ENCODE peak calls at places on chromosomes 1 and 21, in five cellular contexts. C is heart left ventricle; K is right lobe of liver; G is brain microvascular endothelial cell; J is activated T-cell treated with anti-CD3 and anti-CD28 coated beads, Interleukin-2, amount 50 U/mL, for 48 hours. E is an unnamed sample.

GRCh38 chr21:42654913-42655796 is 1.7 kb downstream of the PDE9A start:
- DNase-seq in C (no peak), J (no peak), G (no peak), K (no peak), E (no peak)

GRCh38 chr1:117967472-117967871 is 37.9 kb downstream of the WDR3 start:
- DNase-seq in J (no peak), C (no peak), K (no peak), G (peak), E (peak)

GRCh38 chr1:5716126-5716525 is 276.1 kb downstream of the NPHP4 start:
- DNase-seq in K (peak), G (no peak), J (no peak), C (no peak), E (no peak)

GRCh38 chr1:28328228-28328648 is 602 bp upstream of the MED18 start:
- DNase-seq in C (no peak), K (no peak), G (no peak), J (no peak), E (no peak)

GRCh38 chr1:205631727-205632373 is at the start of gene ELK4:
- DNase-seq in C (peak), G (peak), J (peak), K (peak), E (peak)

GRCh38 chr1:154797175-154797574 is 72.9 kb downstream of the KCNN3 start:
- DNase-seq in C (no peak), J (no peak), G (no peak), K (no peak), E (no peak)

GRCh38 chr1:60802884-60803283 is 279.5 kb upstream of the NFIA start:
- DNase-seq in C (no peak), K (no peak), G (no peak), J (no peak), E (no peak)

GRCh38 chr1:145885738-145886287 is at the start of gene ANKRD35:
- DNase-seq in K (peak), G (peak), C (peak), J (peak), E (peak)

GRCh38 chr1:113072757-113073456 is at the start of gene LRIG2:
- DNase-seq in C (peak), J (peak), G (peak), K (peak), E (peak)

GRCh38 chr1:201399352-201400126 is 415 bp upstream of the LAD1 start:
- DNase-seq in G (no peak), K (peak), J (no peak), C (no peak), E (no peak)

GRCh38 chr1:6960291-6960758 is 175.1 kb downstream of the CAMTA1 start:
- DNase-seq in K (peak), J (no peak), G (no peak), C (peak), E (peak)

GRCh38 chr1:201466492-201466891 is 2.5 kb downstream of the PHLDA3 start:
- DNase-seq in K (no peak), C (no peak), G (no peak), J (no peak), E (peak)

GRCh38 chr1:209641216-209642181 is 10.7 kb downstream of the LAMB3 start:
- DNase-seq in K (no peak), C (peak), G (no peak), J (no peak), E (peak)

GRCh38 chr1:18554597-18554996 is 73.9 kb downstream of the KLHDC7A start:
- DNase-seq in J (no peak), K (no peak), G (no peak), C (no peak), E (no peak)

GRCh38 chr21:26469789-26470188 is 103.3 kb downstream of the CYYR1 start:
- DNase-seq in G (peak), C (no peak), K (no peak), J (no peak), E (peak)

GRCh38 chr1:112772781-112773180 is 57.6 kb upstream of the PPM1J start:
- DNase-seq in C (no peak), K (no peak), J (no peak), G (no peak), E (no peak)

GRCh38 chr1:229887043-229887822 is 179.8 kb upstream of the GALNT2 start:
- DNase-seq in G (no peak), J (no peak), K (peak), C (peak), E (no peak)

GRCh38 chr1:227759345-227760300 is 24.4 kb downstream of the SNAP47 start:
- DNase-seq in C (peak), G (peak), K (no peak), J (peak), E (peak)

GRCh38 chr1:229254910-229255541 is 15.9 kb upstream of the RAB4A start:
- DNase-seq in K (no peak), G (no peak), C (no peak), J (no peak), E (peak)

GRCh38 chr21:34946385-34947121 is 102.5 kb downstream of the RUNX1 start:
- DNase-seq in G (no peak), K (no peak), C (no peak), J (peak), E (no peak)

GRCh38 chr1:206933333-206933945 is 11.7 kb upstream of the FCMR start:
- DNase-seq in C (peak), J (peak), G (no peak), K (no peak), E (no peak)

GRCh38 chr1:167763525-167764220 is 41.9 kb downstream of the MPZL1 start:
- DNase-seq in J (no peak), G (no peak), K (no peak), C (no peak), E (peak)

GRCh38 chr21:43204638-43205037 is 35.8 kb downstream of the CRYAA start:
- DNase-seq in G (no peak), C (no peak), K (peak), J (no peak), E (no peak)

GRCh38 chr1:183105449-183105848 is 80.6 kb upstream of the LAMC2 start:
- DNase-seq in K (no peak), J (no peak), G (peak), C (no peak), E (peak)

GRCh38 chr1:151540982-151541377 is 871 bp downstream of the TUFT1 start:
- DNase-seq in J (peak), K (no peak), C (no peak), G (no peak), E (no peak)

GRCh38 chr1:43464840-43465693 is 11.3 kb upstream of the HYI start:
- DNase-seq in J (no peak), G (no peak), C (no peak), K (no peak), E (peak)

GRCh38 chr1:211339631-211340041 is 13.0 kb downstream of the TRAF5 start:
- DNase-seq in C (no peak), K (no peak), J (no peak), G (no peak), E (no peak)

GRCh38 chr1:86068841-86069756 is 87.5 kb downstream of the COL24A1 start:
- DNase-seq in J (no peak), K (no peak), G (peak), C (peak), E (peak)

GRCh38 chr1:64471724-64472276 is 1.9 kb downstream of the CACHD1 start:
- DNase-seq in J (no peak), C (no peak), G (no peak), K (no peak), E (peak)

GRCh38 chr1:203282720-203283542 is 22.4 kb upstream of the BTG2 start:
- DNase-seq in K (peak), J (peak), C (no peak), G (no peak), E (no peak)

GRCh38 chr1:218592688-218593087 is 247.6 kb downstream of the TGFB2 start:
- DNase-seq in G (peak), K (no peak), J (no peak), C (no peak), E (peak)

GRCh38 chr1:228460830-228461229 is 26.4 kb upstream of the RNF187 start:
- DNase-seq in K (no peak), G (no peak), C (no peak), J (no peak), E (no peak)

GRCh38 chr1:170114916-170115315 is 30.8 kb upstream of the NTMT2 start:
- DNase-seq in G (peak), J (no peak), K (no peak), C (no peak), E (peak)

GRCh38 chr1:225919906-225920305 is 4.1 kb downstream of the PYCR2 start:
- DNase-seq in K (no peak), G (no peak), C (peak), J (peak), E (peak)

GRCh38 chr1:15056515-15057285 is 96.8 kb upstream of the TMEM51 start:
- DNase-seq in G (peak), J (no peak), C (no peak), K (no peak), E (peak)

GRCh38 chr1:206112600-206113301 is 4.4 kb downstream of the AVPR1B start:
- DNase-seq in C (no peak), G (no peak), J (no peak), K (peak), E (no peak)

GRCh38 chr1:109761227-109762038 is 2.3 kb downstream of the EPS8L3 start:
- DNase-seq in G (no peak), K (peak), C (peak), J (no peak), E (no peak)

GRCh38 chr1:101436100-101436511 is 199.3 kb downstream of the S1PR1 start:
- DNase-seq in K (no peak), G (no peak), J (no peak), C (no peak), E (no peak)